ENCODE peak calls at places on chromosomes 6 and 20, in six cellular contexts. J is activated T-cell treated with anti-CD3 and anti-CD28 coated beads for 24 hours; K is activated CD4-positive, CD25-positive, alpha-beta regulatory T cell; C is NCI-H1105 treated with DMSO at 0.1 percent for 48 hours; U is T-helper 17 cell; M is effector memory CD4-positive, alpha-beta T cell. W is an unnamed sample.

GRCh38 chr6:11414564-11414963 is 123.0 kb upstream of the TMEM170B start:
- DNase-seq in J (peak), U (peak), K (no peak), C (no peak), M (peak), W (no peak)

GRCh38 chr20:33732166-33732970 is 572 bp downstream of the ZNF341 start:
- DNase-seq in K (peak), J (peak), U (no peak), M (peak), C (peak), W (peak)

GRCh38 chr6:105794263-105794662 is 291.9 kb upstream of the PRDM1 start:
- DNase-seq in U (no peak), C (no peak), J (no peak), M (no peak), K (no peak), W (no peak)

GRCh38 chr6:155599571-155599970 is 143.9 kb upstream of the NOX3 start:
- DNase-seq in J (no peak), C (no peak), U (no peak), M (no peak), K (no peak), W (no peak)

GRCh38 chr20:3678893-3679720 is 2.7 kb downstream of the ADAM33 start:
- DNase-seq in J (no peak), U (no peak), K (no peak), M (no peak), C (no peak), W (no peak)

GRCh38 chr6:159988983-159989454 is 20.1 kb downstream of the IGF2R start:
- DNase-seq in M (no peak), C (no peak), U (no peak), J (no peak), K (no peak), W (peak)

GRCh38 chr6:138685257-138685656 is 88.3 kb upstream of the CCDC28A start:
- DNase-seq in C (no peak), U (no peak), K (no peak), J (no peak), M (no peak), W (no peak)

GRCh38 chr6:139251377-139252017 is 40.3 kb downstream of the TXLNB start:
- DNase-seq in K (no peak), M (no peak), U (no peak), C (no peak), J (no peak), W (no peak)

GRCh38 chr6:44966449-44967091 is 361.6 kb upstream of the RUNX2 start:
- DNase-seq in J (no peak), C (no peak), M (no peak), U (no peak), K (no peak), W (no peak)

GRCh38 chr6:8803181-8803760 is 367.9 kb upstream of the SLC35B3 start:
- DNase-seq in K (no peak), M (no peak), C (peak), U (no peak), J (no peak), W (no peak)

GRCh38 chr20:17281478-17281877 is 54.6 kb downstream of the PCSK2 start:
- DNase-seq in K (no peak), C (peak), J (no peak), U (no peak), M (no peak), W (no peak)

GRCh38 chr6:80329496-80329895 is 223.0 kb downstream of the BCKDHB start:
- DNase-seq in M (no peak), K (no peak), U (no peak), J (no peak), C (no peak), W (no peak)

GRCh38 chr6:152954443-152954842 is 28.4 kb downstream of the FBXO5 start:
- DNase-seq in J (no peak), M (no peak), C (peak), K (no peak), U (no peak), W (no peak)

GRCh38 chr6:56714982-56715456 is 72.3 kb upstream of the DST start:
- DNase-seq in U (no peak), M (no peak), J (no peak), C (no peak), K (no peak), W (no peak)

GRCh38 chr6:89564752-89565427 is 73.7 kb downstream of the LYRM2 start:
- DNase-seq in K (no peak), M (no peak), C (peak), U (no peak), J (no peak), W (no peak)

GRCh38 chr20:53866787-53867740 is 203.3 kb downstream of the BCAS1 start:
- DNase-seq in C (no peak), K (no peak), J (no peak), M (no peak), U (no peak), W (peak)

GRCh38 chr20:61661583-61661982 is 404.1 kb downstream of the TAF4 start:
- DNase-seq in C (peak), J (no peak), M (no peak), K (no peak), U (no peak), W (no peak)